ENCODE peak calls at places on chromosome 2, in five cellular contexts. S is pancreas, R is mucosa of descending colon, G is fibroblast of lung, W is heart left ventricle. N is an unnamed sample.
A peak's percentile ranks its signal among the peaks of the same experiment; 100 is the strongest.

GRCh38 chr2:129903586-129904425 is 75.7 kb upstream of the RAB6C start:
- DNase-seq in S (peak; percentile 45), G (no peak), W (no peak), R (no peak), N (no peak)

GRCh38 chr2:37582911-37583310 is 88.5 kb downstream of the CDC42EP3 start:
- DNase-seq in R (no peak), S (no peak), W (no peak), G (no peak), N (no peak)

GRCh38 chr2:148483675-148484074 is 160.9 kb upstream of the EPC2 start:
- DNase-seq in W (no peak), S (no peak), G (peak; percentile 15), R (no peak), N (no peak)

GRCh38 chr2:128442053-128442751 is 123.5 kb upstream of the HS6ST1 start:
- DNase-seq in G (peak; percentile 50), W (no peak), S (no peak), R (no peak), N (no peak)

GRCh38 chr2:176128172-176129012 is 1.1 kb upstream of the HOXD8 start:
- DNase-seq in S (no peak), G (no peak), R (no peak), W (no peak), N (no peak)

GRCh38 chr2:85710687-85711577 is 16.8 kb downstream of the GNLY start:
- DNase-seq in W (peak; percentile 82), S (no peak), G (peak; percentile 87), R (no peak), N (no peak)

GRCh38 chr2:95297088-95297487 is at the start of gene KCNIP3:
- DNase-seq in W (no peak), S (peak; percentile 72), G (peak; percentile 34), R (no peak), N (no peak)

GRCh38 chr2:132623096-132623839 is 46.7 kb downstream of the LYPD1 start:
- DNase-seq in R (no peak), S (no peak), W (no peak), G (peak; percentile 22), N (peak; percentile 24)

GRCh38 chr2:122307772-122308171 is 552.3 kb downstream of the TSN start:
- DNase-seq in S (no peak), R (no peak), W (no peak), G (no peak), N (no peak)

GRCh38 chr2:204863351-204863750 is 318.1 kb downstream of the PARD3B start:
- DNase-seq in W (no peak), S (no peak), R (no peak), G (no peak), N (no peak)

GRCh38 chr2:176680916-176681315 is 411.7 kb downstream of the MTX2 start:
- DNase-seq in W (no peak), S (no peak), R (no peak), G (peak; percentile 65), N (peak; percentile 30)

GRCh38 chr2:113757059-113757657 is 716 bp upstream of the SLC35F5 start:
- DNase-seq in S (no peak), R (no peak), W (no peak), G (no peak), N (no peak)

GRCh38 chr2:79428745-79429144 is 84.1 kb upstream of the CTNNA2 start:
- DNase-seq in S (no peak), W (no peak), G (no peak), R (no peak), N (no peak)

GRCh38 chr2:175883586-175884194 is 118.4 kb downstream of the LNPK start:
- DNase-seq in W (no peak), S (no peak), G (no peak), R (no peak), N (no peak)

GRCh38 chr2:88709117-88709739 is 17.8 kb downstream of the RPIA start:
- DNase-seq in G (peak; percentile 18), S (no peak), W (no peak), R (no peak), N (peak; percentile 31)

GRCh38 chr2:70647873-70648481 is 94.4 kb upstream of the TGFA start:
- DNase-seq in R (no peak), W (peak; percentile 48), S (peak; percentile 82), G (peak; percentile 47), N (peak; percentile 4)

GRCh38 chr2:105744909-105745853 is at the start of gene NCK2:
- DNase-seq in R (peak; percentile 66), S (peak; percentile 78), W (peak; percentile 37), G (peak; percentile 34), N (no peak)

GRCh38 chr2:5766051-5766450 is 73.9 kb downstream of the SOX11 start:
- DNase-seq in S (no peak), R (no peak), W (no peak), G (peak; percentile 53), N (peak; percentile 80)

GRCh38 chr2:237581751-237582746 is 8.5 kb downstream of the RAB17 start:
- DNase-seq in W (peak; percentile 92), G (peak; percentile 81), R (no peak), S (no peak), N (no peak)

GRCh38 chr2:128154225-128154624 is 63.2 kb downstream of the UGGT1 start:
- DNase-seq in R (no peak), W (peak; percentile 74), S (no peak), G (no peak), N (no peak)

GRCh38 chr2:670637-671036 is 6.6 kb downstream of the TMEM18 start:
- DNase-seq in G (no peak), W (no peak), R (peak; percentile 31), S (no peak), N (no peak)

GRCh38 chr2:189425676-189426075 is 15.6 kb upstream of the WDR75 start:
- DNase-seq in S (no peak), W (no peak), G (no peak), R (no peak), N (no peak)

GRCh38 chr2:236795861-236796219 is 226.2 kb downstream of the ACKR3 start:
- DNase-seq in S (no peak), R (no peak), G (no peak), W (no peak), N (no peak)

GRCh38 chr2:54801422-54801821 is 78.0 kb downstream of the EML6 start:
- DNase-seq in R (no peak), W (no peak), S (no peak), G (no peak), N (no peak)

GRCh38 chr2:120765911-120766757 is 30.5 kb downstream of the GLI2 start:
- DNase-seq in G (peak; percentile 98), W (peak; percentile 92), R (peak; percentile 82), S (peak; percentile 44), N (peak; percentile 71)

GRCh38 chr2:21303876-21304275 is 180.1 kb downstream of the TDRD15 start:
- DNase-seq in S (no peak), R (no peak), W (no peak), G (no peak), N (no peak)

GRCh38 chr2:85423525-85423924 is 5.0 kb downstream of the SH2D6 start:
- DNase-seq in G (no peak), S (no peak), W (no peak), R (no peak), N (no peak)

GRCh38 chr2:182915369-182916326 is 49.2 kb upstream of the FRZB start:
- DNase-seq in W (no peak), G (peak; percentile 79), R (no peak), S (no peak), N (peak; percentile 74)

GRCh38 chr2:239277401-239278085 is 123.3 kb downstream of the HDAC4 start:
- DNase-seq in R (peak; percentile 52), G (no peak), W (peak; percentile 20), S (peak; percentile 43), N (no peak)

GRCh38 chr2:239276813-239277193 is 124.0 kb downstream of the HDAC4 start:
- DNase-seq in S (peak; percentile 46), R (no peak), W (peak; percentile 23), G (no peak), N (no peak)

GRCh38 chr2:239275037-239275685 is 125.7 kb downstream of the HDAC4 start:
- DNase-seq in S (peak; percentile 63), G (peak; percentile 98), R (peak; percentile 84), W (peak; percentile 90), N (peak; percentile 99)

GRCh38 chr2:239274391-239275001 is 126.3 kb downstream of the HDAC4 start:
- DNase-seq in G (peak; percentile 60), W (peak; percentile 71), S (no peak), R (peak; percentile 60), N (peak; percentile 53)

GRCh38 chr2:239275871-239276812 is 124.7 kb downstream of the HDAC4 start:
- DNase-seq in S (peak; percentile 49), W (peak; percentile 77), R (peak; percentile 81), G (peak; percentile 79), N (no peak)
- H3K4me3 ChIP-seq in S (no peak overlapping the region), W (no peak overlapping the region), R (no peak overlapping the region), G (no peak overlapping the region), N (no peak overlapping the region)

DNA sequence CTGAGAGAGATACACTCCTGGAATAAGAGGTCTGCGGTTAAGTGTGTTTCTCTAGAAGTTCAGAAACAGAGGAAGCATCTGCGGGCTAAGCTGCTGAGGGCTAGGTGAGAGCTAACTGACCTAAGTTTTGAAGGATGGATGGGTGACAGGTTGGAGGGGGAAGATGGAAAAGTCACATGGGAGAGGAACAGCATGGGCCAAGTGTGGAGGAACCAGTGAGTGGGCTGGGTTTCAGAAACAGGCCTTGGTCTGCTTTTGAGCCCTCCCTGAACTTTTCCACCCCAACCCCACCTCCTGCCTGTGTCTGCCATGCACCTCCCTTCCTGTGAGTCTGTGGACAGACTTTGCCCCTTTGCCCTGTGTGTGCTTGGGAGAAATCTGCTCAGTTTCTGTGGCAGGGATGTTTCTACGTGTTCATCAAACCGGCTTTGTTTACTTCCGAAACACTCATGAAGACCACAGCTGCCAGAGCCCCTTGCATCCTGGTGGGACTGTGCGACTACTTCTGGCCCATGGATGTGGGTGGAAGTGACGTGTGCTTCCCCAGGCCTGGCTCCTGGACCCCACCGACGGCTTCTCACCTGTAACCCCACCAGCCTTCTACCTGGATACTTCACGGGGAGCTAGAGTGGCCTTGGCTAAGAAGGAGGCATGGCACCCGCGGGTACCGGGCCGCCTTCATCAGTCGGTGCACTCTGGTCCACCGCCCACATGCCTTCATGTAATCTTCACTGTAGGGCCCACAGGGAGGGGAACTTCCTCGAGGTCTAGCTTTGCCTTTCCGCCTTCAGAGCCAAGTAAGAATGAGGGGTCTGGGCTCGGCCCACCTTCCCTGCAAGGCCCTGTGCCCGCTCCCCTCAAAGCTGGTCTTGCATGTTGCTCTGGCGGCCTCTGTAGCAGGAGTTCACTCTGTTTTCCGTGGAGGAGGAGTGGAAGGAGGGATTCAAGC is 1.4 kb upstream of the HPCAL1 start:
- DNase-seq in R (no peak), S (no peak), G (no peak), W (no peak), N (no peak)
- H3K4me3 ChIP-seq in R (no peak overlapping the region), S (peak overlapping the region; percentile 87), G (no peak overlapping the region), W (no peak overlapping the region), N (no peak overlapping the region)

GRCh38 chr2:9207641-9208301 is 1.2 kb downstream of the ASAP2 start:
- DNase-seq in S (peak; percentile 75), G (no peak), W (no peak), R (peak; percentile 73), N (no peak)
- H3K4me3 ChIP-seq in S (peak overlapping the region; percentile 91), G (peak overlapping the region; percentile 92), W (peak overlapping the region; percentile 83), R (peak overlapping the region; percentile 72), N (peak overlapping the region; percentile 92)

GRCh38 chr2:239776441-239777033 is 248.6 kb downstream of the NDUFA10 start:
- DNase-seq in S (peak; percentile 31), W (no peak), G (no peak), R (no peak), N (no peak)

GRCh38 chr2:239778042-239778811 is 246.9 kb downstream of the NDUFA10 start:
- DNase-seq in W (no peak), G (no peak), S (peak; percentile 50), R (no peak), N (no peak)

GRCh38 chr2:239778861-239779591 is 246.1 kb downstream of the NDUFA10 start:
- DNase-seq in R (no peak), S (peak; percentile 37), G (no peak), W (no peak), N (no peak)

GRCh38 chr2:239775623-239776440 is 249.3 kb downstream of the NDUFA10 start:
- DNase-seq in W (no peak), S (peak; percentile 17), R (no peak), G (no peak), N (no peak)

GRCh38 chr2:239777219-239777618 is 247.9 kb downstream of the NDUFA10 start:
- DNase-seq in R (no peak), W (no peak), G (no peak), S (peak; percentile 21), N (no peak)
- H3K4me3 ChIP-seq in R (no peak overlapping the region), W (no peak overlapping the region), G (no peak overlapping the region), S (no peak overlapping the region), N (no peak overlapping the region)

N was measured in skeletal muscle cell.